ENCODE peak calls at places on chromosomes 6 and 20, in seven cellular contexts. V is prostate gland; L is stimulated activated CD8-positive, alpha-beta memory T cell treated with anti-CD3 and anti-CD28 coated beads, Interleukin-7, amount 100 ng/mL, for 1 hour; J is left colon; G is HepG2; F is astrocyte of the spinal cord; P is astrocyte of the hippocampus. Y is an unnamed sample.

GRCh38 chr6:160730911-160731310 is 28.9 kb downstream of the PLG start:
- DNase-seq in V (no peak), L (no peak), J (no peak), G (peak), F (no peak), P (no peak), Y (no peak)

GRCh38 chr6:152338335-152339125 is 298.6 kb downstream of the SYNE1 start:
- DNase-seq in V (no peak), L (peak), J (peak), G (peak), F (peak), P (peak), Y (peak)

GRCh38 chr6:100116409-100117194 is 122.6 kb upstream of the MCHR2 start:
- DNase-seq in V (peak), L (no peak), J (peak), G (peak), F (peak), P (peak), Y (peak)

GRCh38 chr6:48036316-48036715 is 74.7 kb downstream of the PTCHD4 start:
- DNase-seq in V (no peak), L (no peak), J (no peak), G (peak), F (peak), P (peak), Y (no peak)

GRCh38 chr6:129175066-129175465 is 292.1 kb downstream of the LAMA2 start:
- DNase-seq in V (no peak), L (no peak), J (no peak), G (no peak), F (no peak), P (no peak), Y (no peak)

GRCh38 chr20:62642666-62643520 is 590 bp downstream of the SLCO4A1 start:
- DNase-seq in V (no peak), L (peak), J (peak), G (no peak), F (no peak), P (peak), Y (peak)

GRCh38 chr20:57698191-57698866 is 11.5 kb downstream of the PMEPA1 start:
- DNase-seq in V (no peak), L (no peak), J (peak), G (peak), F (peak), P (peak), Y (peak)

GRCh38 chr6:44172759-44173500 is 14.3 kb downstream of the CAPN11 start:
- DNase-seq in V (peak), L (peak), J (peak), G (peak), F (peak), P (peak), Y (peak)

GRCh38 chr20:9570612-9571011 is 56.2 kb downstream of the LAMP5 start:
- DNase-seq in V (no peak), L (no peak), J (no peak), G (no peak), F (no peak), P (no peak), Y (no peak)

GRCh38 chr6:148431840-148432239 is 89.2 kb downstream of the SASH1 start:
- DNase-seq in V (no peak), L (no peak), J (no peak), G (no peak), F (no peak), P (no peak), Y (no peak)

GRCh38 chr6:49336514-49337131 is 126.4 kb downstream of the MMUT start:
- DNase-seq in V (no peak), L (no peak), J (peak), G (no peak), F (no peak), P (no peak), Y (peak)

GRCh38 chr20:51581571-51581970 is 39.1 kb upstream of the NFATC2 start:
- DNase-seq in V (no peak), L (no peak), J (no peak), G (no peak), F (no peak), P (no peak), Y (no peak)

GRCh38 chr6:111810321-111811235 is 62.7 kb downstream of the FYN start:
- DNase-seq in V (no peak), L (no peak), J (no peak), G (no peak), F (peak), P (no peak), Y (no peak)

GRCh38 chr6:28922841-28923317 is 906 bp downstream of the TRIM27 start:
- DNase-seq in V (peak), L (no peak), J (peak), G (no peak), F (peak), P (no peak), Y (no peak)

GRCh38 chr20:44745560-44746366 is at the start of gene KCNK15:
- DNase-seq in V (no peak), L (no peak), J (peak), G (no peak), F (no peak), P (peak), Y (peak)

GRCh38 chr6:14476793-14477531 is 359.4 kb downstream of the CD83 start:
- DNase-seq in V (peak), L (no peak), J (peak), G (no peak), F (peak), P (peak), Y (peak)

GRCh38 chr20:37562695-37563480 is 35.2 kb upstream of the BLCAP start:
- DNase-seq in V (no peak), L (no peak), J (no peak), G (no peak), F (no peak), P (no peak), Y (no peak)

GRCh38 chr6:26045046-26045938 is 41.9 kb upstream of the HFE start:
- DNase-seq in V (peak), L (peak), J (peak), G (peak), F (peak), P (peak), Y (peak)

GRCh38 chr6:104711371-104711770 is 148.3 kb downstream of the HACE1 start:
- DNase-seq in V (no peak), L (no peak), J (no peak), G (peak), F (peak), P (peak), Y (peak)

GRCh38 chr20:26276811-26277210 is 580.2 kb upstream of the ZNF337 start:
- DNase-seq in V (no peak), L (no peak), J (no peak), G (no peak), F (peak), P (peak), Y (no peak)

GRCh38 chr6:39281312-39281980 is 32.8 kb downstream of the KCNK17 start:
- DNase-seq in V (no peak), L (no peak), J (peak), G (no peak), F (no peak), P (no peak), Y (peak)

GRCh38 chr6:30647802-30648460 is 998 bp downstream of the C6orf136 start:
- DNase-seq in V (no peak), L (no peak), J (no peak), G (no peak), F (peak), P (no peak), Y (peak)

GRCh38 chr20:62411479-62412193 is 4.6 kb upstream of the CABLES2 start:
- DNase-seq in V (no peak), L (no peak), J (peak), G (peak), F (no peak), P (no peak), Y (peak)

Y was measured in small intestine.